ENCODE peak calls at places on chromosomes 5 and 9, in eight cellular contexts. Z, G, H, M, X, U, Y and Q are unnamed samples.

GRCh38 chr9:87872079-87872624 is 10.5 kb upstream of the SPATA31E1 start:
- DNase-seq in Z (no peak), G (peak; percentile 1), H (no peak), M (peak; percentile 87), X (no peak), U (no peak), Y (no peak), Q (no peak)

GRCh38 chr9:121836382-121836885 is 185.0 kb downstream of the DAB2IP start:
- DNase-seq in Z (no peak), G (no peak), H (no peak), M (no peak), X (no peak), U (no peak), Y (no peak), Q (no peak)

GRCh38 chr5:78527054-78527884 is 121.3 kb downstream of the LHFPL2 start:
- DNase-seq in Z (no peak), G (no peak), H (peak; percentile 52), M (peak; percentile 75), X (no peak), U (peak; percentile 87), Y (peak; percentile 80), Q (no peak)

GRCh38 chr9:71120439-71121247 is 778 bp downstream of the TRPM3 start:
- DNase-seq in Z (no peak), G (no peak), H (no peak), M (no peak), X (no peak), U (no peak), Y (no peak), Q (no peak)

GRCh38 chr5:124274949-124275348 is 471.5 kb downstream of the ZNF608 start:
- DNase-seq in Z (no peak), G (no peak), H (no peak), M (no peak), X (no peak), U (no peak), Y (no peak), Q (no peak)

GRCh38 chr5:74063821-74064598 is 438.0 kb downstream of the ARHGEF28 start:
- DNase-seq in Z (no peak), G (no peak), H (no peak), M (peak; percentile 66), X (no peak), U (no peak), Y (no peak), Q (no peak)

GRCh38 chr9:136292026-136292538 is 11.8 kb downstream of the CCDC187 start:
- DNase-seq in Z (no peak), G (no peak), H (no peak), M (no peak), X (no peak), U (no peak), Y (peak; percentile 45), Q (no peak)

GRCh38 chr5:16886366-16886736 is 49.7 kb downstream of the MYO10 start:
- DNase-seq in Z (no peak), G (no peak), H (no peak), M (no peak), X (no peak), U (peak; percentile 93), Y (no peak), Q (no peak)

GRCh38 chr9:127557998-127558546 is 54.0 kb upstream of the STXBP1 start:
- DNase-seq in Z (no peak), G (no peak), H (no peak), M (peak; percentile 36), X (no peak), U (no peak), Y (peak; percentile 61), Q (no peak)

GRCh38 chr9:82558855-82559615 is 503.9 kb downstream of the RASEF start:
- DNase-seq in Z (no peak), G (no peak), H (no peak), M (peak; percentile 31), X (no peak), U (no peak), Y (no peak), Q (no peak)

GRCh38 chr5:32193591-32193990 is 19.5 kb upstream of the GOLPH3 start:
- DNase-seq in Z (no peak), G (peak; percentile 14), H (peak; percentile 87), M (peak; percentile 72), X (no peak), U (peak; percentile 52), Y (peak; percentile 89), Q (peak; percentile 83)

GRCh38 chr5:6319116-6319515 is 59.2 kb downstream of the MED10 start:
- DNase-seq in Z (no peak), G (no peak), H (no peak), M (no peak), X (no peak), U (no peak), Y (no peak), Q (no peak)

GRCh38 chr9:97625620-97626019 is 7.5 kb downstream of the TSTD2 start:
- DNase-seq in Z (no peak), G (no peak), H (no peak), M (no peak), X (no peak), U (no peak), Y (no peak), Q (no peak)

GRCh38 chr5:113024298-113024697 is 47.7 kb downstream of the DCP2 start:
- DNase-seq in Z (no peak), G (no peak), H (no peak), M (no peak), X (no peak), U (no peak), Y (no peak), Q (no peak)

GRCh38 chr9:89418882-89419641 is 78.9 kb downstream of the SEMA4D start:
- DNase-seq in Z (no peak), G (no peak), H (no peak), M (peak; percentile 75), X (peak; percentile 51), U (no peak), Y (no peak), Q (no peak)

GRCh38 chr5:95959964-95960801 is 1.5 kb downstream of the ELL2 start:
- DNase-seq in Z (no peak), G (peak; percentile 58), H (no peak), M (peak; percentile 61), X (no peak), U (no peak), Y (no peak), Q (peak; percentile 23)

GRCh38 chr9:75152416-75152815 is 64.1 kb downstream of the OSTF1 start:
- DNase-seq in Z (no peak), G (no peak), H (no peak), M (no peak), X (peak; percentile 18), U (no peak), Y (no peak), Q (no peak)

GRCh38 chr9:136270173-136270710 is 24.6 kb upstream of the QSOX2 start:
- DNase-seq in Z (no peak), G (peak; percentile 43), H (no peak), M (no peak), X (no peak), U (no peak), Y (no peak), Q (no peak)

GRCh38 chr9:114051281-114051680 is 26.8 kb downstream of the AMBP start:
- DNase-seq in Z (no peak), G (no peak), H (no peak), M (no peak), X (no peak), U (no peak), Y (no peak), Q (no peak)

GRCh38 chr5:141476132-141476909 is 555 bp downstream of the PCDHGC3 start:
- DNase-seq in Z (no peak), G (no peak), H (peak; percentile 54), M (peak; percentile 93), X (no peak), U (peak; percentile 46), Y (peak; percentile 88), Q (peak; percentile 50)

GRCh38 chr9:83020327-83020726 is 42.6 kb downstream of the RASEF start:
- DNase-seq in Z (no peak), G (no peak), H (no peak), M (no peak), X (no peak), U (no peak), Y (no peak), Q (no peak)

GRCh38 chr5:72203251-72203845 is 96.1 kb downstream of the MAP1B start:
- DNase-seq in Z (no peak), G (no peak), H (peak; percentile 32), M (no peak), X (no peak), U (no peak), Y (no peak), Q (no peak)

GRCh38 chr5:150434502-150434901 is 15.0 kb downstream of the RPS14 start:
- DNase-seq in Z (no peak), G (no peak), H (peak; percentile 77), M (no peak), X (no peak), U (no peak), Y (no peak), Q (no peak)

GRCh38 chr5:14453486-14453885 is 128.1 kb upstream of the OTULINL start:
- DNase-seq in Z (no peak), G (no peak), H (no peak), M (no peak), X (no peak), U (no peak), Y (no peak), Q (no peak)

GRCh38 chr9:119907056-119907455 is 537.8 kb upstream of the BRINP1 start:
- DNase-seq in Z (no peak), G (no peak), H (no peak), M (no peak), X (no peak), U (no peak), Y (no peak), Q (no peak)

GRCh38 chr9:91089405-91090131 is 272.1 kb downstream of the AUH start:
- DNase-seq in Z (no peak), G (peak; percentile 24), H (no peak), M (peak; percentile 68), X (no peak), U (peak; percentile 47), Y (no peak), Q (peak; percentile 40)

GRCh38 chr5:151591144-151591819 is at the start of gene FAT2:
- DNase-seq in Z (no peak), G (no peak), H (peak; percentile 70), M (peak; percentile 75), X (no peak), U (no peak), Y (no peak), Q (no peak)

GRCh38 chr5:180155331-180155881 is 53.6 kb downstream of the RASGEF1C start:
- DNase-seq in Z (no peak), G (no peak), H (peak; percentile 7), M (no peak), X (no peak), U (no peak), Y (peak; percentile 33), Q (no peak)

GRCh38 chr9:109251080-109251775 is 69.6 kb downstream of the EPB41L4B start:
- DNase-seq in Z (no peak), G (no peak), H (no peak), M (no peak), X (no peak), U (no peak), Y (peak; percentile 62), Q (no peak)

GRCh38 chr5:107451028-107451427 is 219.7 kb downstream of the EFNA5 start:
- DNase-seq in Z (no peak), G (no peak), H (no peak), M (no peak), X (no peak), U (no peak), Y (no peak), Q (no peak)

GRCh38 chr5:159393854-159394274 is 63.6 kb upstream of the IL12B start:
- DNase-seq in Z (no peak), G (no peak), H (no peak), M (no peak), X (no peak), U (no peak), Y (no peak), Q (no peak)

GRCh38 chr9:38008168-38009034 is 60.6 kb downstream of the SHB start:
- DNase-seq in Z (no peak), G (no peak), H (peak; percentile 64), M (peak; percentile 66), X (no peak), U (peak; percentile 69), Y (no peak), Q (no peak)

GRCh38 chr9:131610231-131610761 is 65.0 kb downstream of the PRRT1B start:
- DNase-seq in Z (no peak), G (peak; percentile 58), H (peak; percentile 55), M (no peak), X (no peak), U (peak; percentile 77), Y (peak; percentile 68), Q (no peak)

GRCh38 chr5:142777858-142778257 is 7.7 kb downstream of the ARHGAP26 start:
- DNase-seq in Z (no peak), G (no peak), H (no peak), M (no peak), X (no peak), U (no peak), Y (no peak), Q (no peak)